ENCODE peak calls at places on chromosomes 6 and 20, in four cellular contexts. Z is heart left ventricle, P is gastrocnemius medialis, L is transverse colon. D is an unnamed sample.

GRCh38 chr6:170232186-170233002 is 58.5 kb downstream of the DLL1 start:
- DNase-seq in P (no peak), Z (peak), L (no peak), D (no peak)

GRCh38 chr6:151387175-151387574 is 4.2 kb downstream of the ZBTB2 start:
- DNase-seq in P (no peak), Z (no peak), L (no peak), D (no peak)

GRCh38 chr20:61804896-61805295 is 260.8 kb downstream of the TAF4 start:
- DNase-seq in Z (no peak), L (no peak), P (no peak), D (no peak)

GRCh38 chr6:50837589-50838445 is 19.1 kb downstream of the TFAP2B start:
- DNase-seq in Z (no peak), P (no peak), L (no peak), D (no peak)

GRCh38 chr6:147099974-147100373 is 104.2 kb upstream of the STXBP5 start:
- DNase-seq in P (no peak), L (no peak), Z (no peak), D (no peak)

GRCh38 chr20:9110916-9111432 is 42.1 kb downstream of the PLCB4 start:
- DNase-seq in P (no peak), Z (no peak), L (no peak), D (no peak)

GRCh38 chr20:25024171-25024570 is 31.6 kb upstream of the APMAP start:
- DNase-seq in P (no peak), Z (no peak), L (peak), D (no peak)

GRCh38 chr6:8219352-8219943 is 117.1 kb upstream of the EEF1E1 start:
- DNase-seq in Z (no peak), P (no peak), L (peak), D (peak)

GRCh38 chr6:90483116-90483839 is 103.6 kb downstream of the MAP3K7 start:
- DNase-seq in L (no peak), Z (no peak), P (no peak), D (no peak)

GRCh38 chr6:165584541-165584940 is 78.5 kb downstream of the PDE10A start:
- DNase-seq in Z (no peak), P (no peak), L (no peak), D (no peak)

GRCh38 chr6:127148511-127148910 is 30.0 kb downstream of the RSPO3 start:
- DNase-seq in L (no peak), Z (no peak), P (peak), D (no peak)

GRCh38 chr20:5602346-5602745 is 147.9 kb upstream of the SHLD1 start:
- DNase-seq in L (no peak), P (no peak), Z (no peak), D (no peak)

GRCh38 chr20:13220194-13220856 is 749 bp upstream of the ISM1 start:
- DNase-seq in Z (peak), P (no peak), L (peak), D (no peak)

GRCh38 chr6:14212020-14212419 is 94.4 kb downstream of the CD83 start:
- DNase-seq in Z (no peak), P (no peak), L (no peak), D (no peak)

GRCh38 chr6:127547909-127548649 is 28.9 kb upstream of the C6orf58 start:
- DNase-seq in L (no peak), Z (no peak), P (no peak), D (peak)

GRCh38 chr20:51345601-51346101 is 196.9 kb downstream of the NFATC2 start:
- DNase-seq in L (no peak), P (no peak), Z (no peak), D (no peak)

DNA sequence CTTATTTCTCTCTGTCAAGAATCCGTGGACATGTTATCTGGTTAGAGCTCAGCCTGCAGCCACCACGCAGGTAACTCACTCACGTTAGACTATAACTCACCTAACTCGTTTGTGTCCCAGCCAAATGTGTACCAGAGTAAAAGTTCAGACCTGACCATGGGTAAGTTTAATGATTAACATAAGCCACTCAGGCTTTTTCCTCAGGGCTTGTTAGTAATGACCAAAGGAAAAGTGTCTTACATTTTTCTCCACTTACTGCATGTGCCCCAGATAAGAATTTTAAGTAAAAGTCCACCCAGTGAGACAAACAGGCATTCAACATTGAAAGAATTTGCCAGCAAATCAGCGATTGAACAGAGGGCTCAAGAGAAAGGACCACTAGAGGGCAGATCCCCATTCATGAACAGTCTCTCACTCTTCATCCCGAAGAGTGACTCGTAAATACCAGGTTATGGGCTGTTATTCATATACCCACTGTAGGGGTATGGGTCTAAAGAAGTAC is at the start of gene PKHD1:
- DNase-seq in P (no peak), L (peak), Z (no peak), D (peak)
- TF ChIP-seq POLR2A in P (no peak), L (no peak), Z (no peak), D (no peak)

GRCh38 chr6:129709451-129709908 is 497 bp downstream of the ARHGAP18 start:
- DNase-seq in Z (no peak), P (no peak), L (no peak), D (no peak)

GRCh38 chr6:129709909-129710721 is at the start of gene ARHGAP18:
- DNase-seq in P (peak), L (peak), Z (peak), D (peak)

GRCh38 chr6:129713806-129714338 is 3.9 kb upstream of the ARHGAP18 start:
- DNase-seq in L (no peak), P (no peak), Z (no peak), D (no peak)

GRCh38 chr6:129708496-129709216 is 1.3 kb downstream of the ARHGAP18 start:
- DNase-seq in Z (no peak), L (no peak), P (no peak), D (no peak)

DNA sequence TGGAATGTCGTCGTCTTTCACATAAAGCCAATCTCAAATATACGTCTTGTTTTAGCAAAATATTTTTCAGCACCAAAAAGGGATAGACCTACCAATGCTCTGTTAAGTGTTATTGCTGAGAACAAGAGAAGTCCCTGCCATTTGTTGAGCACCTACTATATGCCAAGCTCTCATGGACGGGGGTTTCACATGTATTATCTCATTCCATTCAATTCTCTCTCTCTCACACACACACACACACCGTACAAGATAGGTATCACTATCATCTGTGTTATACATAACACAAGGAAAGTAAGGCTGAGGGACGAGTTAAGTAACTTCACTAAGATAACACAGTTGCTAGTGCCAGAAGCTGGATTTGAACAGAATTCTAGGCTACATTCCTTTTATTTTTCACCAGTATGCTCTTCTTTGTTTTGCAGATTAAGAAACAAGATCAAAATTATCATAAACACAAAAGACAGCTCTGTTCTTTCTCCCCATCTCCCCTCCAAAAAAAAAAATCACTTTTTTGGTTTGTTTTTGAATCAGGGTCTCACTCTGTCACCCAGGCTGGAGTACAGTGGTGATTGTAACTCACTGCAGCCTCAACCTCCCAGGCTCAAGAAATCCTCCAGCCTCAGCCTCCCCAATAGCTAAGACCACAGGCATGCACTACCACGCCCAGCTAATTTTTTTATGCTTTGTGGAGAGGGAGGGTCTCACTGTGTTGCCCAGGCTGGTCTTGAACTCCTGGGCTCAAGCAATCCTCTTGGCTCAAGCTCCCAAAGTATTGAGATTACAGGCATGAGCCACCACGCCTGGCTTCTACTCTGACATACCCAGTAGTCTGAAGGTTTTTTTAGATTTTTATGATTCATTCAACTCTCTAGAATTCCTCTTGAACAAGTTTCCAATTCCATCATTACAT is 1.0 kb upstream of the ARHGAP18 start:
- DNase-seq in P (no peak), Z (no peak), L (no peak), D (no peak)
- H3K4me3 ChIP-seq in P (peak), Z (peak), L (no peak), D (peak)

GRCh38 chr6:83430606-83431544 is at the start of gene ME1:
- DNase-seq in Z (peak), L (peak), P (peak), D (peak)
- TF ChIP-seq POLR2A in Z (peak), L (peak), P (peak), D (peak)

GRCh38 chr20:21515300-21516179 is 1.7 kb upstream of the NKX2-2 start:
- DNase-seq in L (no peak), P (no peak), Z (no peak), D (no peak)

GRCh38 chr20:21518292-21518991 is 4.6 kb upstream of the NKX2-2 start:
- DNase-seq in P (no peak), L (no peak), Z (no peak), D (no peak)

GRCh38 chr20:21516180-21516567 is 2.3 kb upstream of the NKX2-2 start:
- DNase-seq in L (no peak), P (no peak), Z (no peak), D (no peak)

GRCh38 chr20:21517566-21518277 is 3.9 kb upstream of the NKX2-2 start:
- DNase-seq in Z (no peak), L (no peak), P (no peak), D (no peak)

DNA sequence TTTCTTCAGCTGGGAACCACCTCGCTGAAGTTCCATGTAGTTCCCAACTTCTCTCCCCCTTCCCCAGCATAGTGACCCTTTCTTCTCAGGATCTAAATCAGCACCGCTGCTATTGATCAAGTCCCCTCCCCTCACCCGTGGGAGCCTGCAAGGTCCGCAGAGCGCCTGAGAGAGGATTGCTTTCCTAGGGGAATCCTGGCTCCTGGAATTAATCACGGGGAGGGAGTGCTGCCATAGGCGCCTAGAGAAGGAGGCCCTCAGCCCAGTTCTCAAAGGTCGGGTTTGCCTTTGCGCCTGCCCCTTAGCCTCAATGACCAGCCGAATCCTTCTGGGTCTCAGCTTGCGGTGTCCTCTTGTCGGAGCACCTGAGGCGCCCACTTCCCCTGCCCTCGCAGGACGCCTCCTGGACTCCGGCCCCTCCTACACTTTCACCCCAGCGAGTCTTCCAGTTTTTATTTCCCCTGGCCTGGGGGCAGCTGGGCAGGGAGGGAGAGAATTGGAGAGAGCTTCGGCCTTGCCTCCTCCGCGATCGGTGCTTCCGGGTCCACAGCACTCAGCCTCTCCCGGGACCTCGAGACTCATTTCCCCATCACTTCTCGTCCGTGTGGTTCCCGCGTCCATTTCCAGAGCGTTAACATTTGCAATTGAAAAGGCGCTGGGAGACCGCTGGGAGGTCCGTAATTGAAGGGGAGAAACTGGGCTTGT is 3.1 kb upstream of the NKX2-2 start:
- DNase-seq in L (no peak), P (no peak), Z (no peak), D (no peak)
- H3K4me3 ChIP-seq in L (no peak), P (no peak), Z (no peak), D (no peak)

GRCh38 chr20:64109831-64110391 is 2.5 kb upstream of the NPBWR2 start:
- DNase-seq in L (peak), P (no peak), Z (no peak), D (no peak)
- TF ChIP-seq POLR2A in L (no peak), P (no peak), Z (no peak), D (no peak)

D was measured in NB4.